ENCODE peak calls at places on chromosomes 4 and X, in eight cellular contexts. B, D, G, P, F, Q, I and J are unnamed samples.
A peak's percentile ranks its signal among the peaks of the same experiment; 100 is the strongest.

GRCh38 chrX:104343408-104344129 is 88.8 kb upstream of the ESX1 start:
- DNase-seq in I (peak; percentile 30), B (peak; percentile 51), D (no peak), Q (peak; percentile 46), F (no peak), P (peak; percentile 7), G (peak; percentile 12), J (peak; percentile 58)

GRCh38 chr4:118758293-118758692 is 73.1 kb downstream of the METTL14 start:
- DNase-seq in G (no peak), P (no peak), Q (peak; percentile 32), B (no peak), D (no peak), I (no peak), F (no peak), J (no peak)

GRCh38 chrX:46727445-46727844 is 31.5 kb downstream of the SLC9A7 start:
- DNase-seq in F (no peak), D (no peak), G (no peak), B (no peak), P (no peak), I (no peak), Q (no peak), J (no peak)

GRCh38 chr4:176090115-176090514 is 24.5 kb downstream of the WDR17 start:
- DNase-seq in F (no peak), Q (peak; percentile 3), P (no peak), D (no peak), I (no peak), G (no peak), B (no peak), J (no peak)

GRCh38 chrX:24026403-24026801 is 584 bp downstream of the KLHL15 start:
- DNase-seq in Q (peak; percentile 4), F (no peak), B (no peak), D (no peak), I (peak; percentile 48), G (peak; percentile 19), P (peak; percentile 27), J (no peak)

GRCh38 chrX:107537815-107538214 is 88.4 kb downstream of the FRMPD3 start:
- DNase-seq in I (peak; percentile 21), Q (peak; percentile 15), P (peak; percentile 22), B (peak; percentile 67), G (no peak), F (no peak), D (no peak), J (peak; percentile 66)

GRCh38 chr4:26105815-26106699 is 192.0 kb downstream of the SMIM20 start:
- DNase-seq in G (no peak), P (no peak), Q (no peak), F (no peak), I (no peak), D (no peak), B (no peak), J (no peak)

GRCh38 chrX:46408553-46409407 is 136.4 kb downstream of the ZNF674 start:
- DNase-seq in D (peak; percentile 59), Q (peak; percentile 55), F (peak; percentile 50), P (peak; percentile 62), G (peak; percentile 2), B (peak; percentile 69), I (peak; percentile 57), J (peak; percentile 49)

GRCh38 chr4:85913925-85914694 is 439.2 kb downstream of the ARHGAP24 start:
- DNase-seq in P (no peak), Q (no peak), B (no peak), F (no peak), I (no peak), D (no peak), G (no peak), J (no peak)

GRCh38 chrX:15146515-15146914 is 123.4 kb downstream of the ASB9 start:
- DNase-seq in Q (peak; percentile 12), G (no peak), I (peak; percentile 22), D (no peak), B (peak; percentile 32), P (no peak), F (no peak), J (peak; percentile 9)

GRCh38 chr4:1172228-1172851 is at the start of gene SPON2:
- DNase-seq in F (no peak), Q (no peak), B (no peak), D (no peak), G (no peak), I (peak; percentile 65), P (no peak), J (no peak)

GRCh38 chrX:12973561-12974216 is 1.2 kb upstream of the TMSB4X start:
- DNase-seq in F (no peak), Q (peak; percentile 63), I (no peak), P (peak; percentile 46), B (no peak), D (peak; percentile 19), G (no peak), J (no peak)

GRCh38 chrX:40444798-40445496 is 135.8 kb upstream of the ATP6AP2 start:
- DNase-seq in D (no peak), Q (no peak), F (no peak), G (no peak), B (peak; percentile 10), P (no peak), I (no peak), J (no peak)

GRCh38 chr4:139582044-139582443 is 26.0 kb upstream of the SETD7 start:
- DNase-seq in P (no peak), G (peak; percentile 68), Q (no peak), F (no peak), I (no peak), D (no peak), B (no peak), J (no peak)

GRCh38 chrX:97529801-97530200 is 646.1 kb downstream of the RPA4 start:
- DNase-seq in G (no peak), P (no peak), D (no peak), F (no peak), I (no peak), B (no peak), Q (no peak), J (no peak)

GRCh38 chrX:119755981-119756533 is 2.3 kb upstream of the SOWAHD start:
- DNase-seq in G (no peak), Q (peak; percentile 60), D (no peak), I (no peak), F (no peak), B (no peak), P (no peak), J (no peak)

GRCh38 chr4:7988437-7988836 is 48.8 kb upstream of the AFAP1 start:
- DNase-seq in I (no peak), D (no peak), B (no peak), P (no peak), Q (no peak), F (no peak), G (no peak), J (no peak)

GRCh38 chr4:140071806-140072205 is 82.2 kb downstream of the MAML3 start:
- DNase-seq in D (peak; percentile 40), F (peak; percentile 42), G (no peak), B (no peak), P (no peak), Q (no peak), I (no peak), J (no peak)

GRCh38 chr4:187814737-187815465 is 180.7 kb upstream of the ZFP42 start:
- DNase-seq in F (no peak), G (no peak), D (no peak), P (no peak), B (no peak), I (no peak), Q (no peak), J (no peak)

GRCh38 chrX:72131317-72132294 is at the start of gene RTL5:
- DNase-seq in F (peak; percentile 71), B (peak; percentile 92), G (peak; percentile 81), P (peak; percentile 95), D (peak; percentile 84), I (peak; percentile 94), Q (no peak), J (peak; percentile 54)

GRCh38 chr4:99723555-99724450 is 66.2 kb upstream of the C4orf54 start:
- DNase-seq in D (peak; percentile 58), Q (no peak), B (no peak), I (peak; percentile 4), G (no peak), F (no peak), P (no peak), J (no peak)

GRCh38 chrX:121084903-121085611 is 37.6 kb downstream of the GLUD2 start:
- DNase-seq in D (no peak), G (no peak), I (no peak), P (no peak), B (no peak), Q (no peak), F (no peak), J (no peak)

GRCh38 chrX:132837126-132837525 is 121.3 kb downstream of the HS6ST2 start:
- DNase-seq in B (no peak), D (no peak), P (no peak), G (no peak), I (no peak), Q (no peak), F (no peak), J (no peak)

GRCh38 chr4:16139066-16139945 is 55.5 kb upstream of the PROM1 start:
- DNase-seq in D (no peak), I (peak; percentile 17), G (no peak), P (no peak), B (no peak), Q (no peak), F (no peak), J (no peak)

GRCh38 chrX:46686003-46686645 is 72.8 kb downstream of the SLC9A7 start:
- DNase-seq in G (peak; percentile 13), D (no peak), F (peak; percentile 13), B (peak; percentile 32), P (no peak), I (peak; percentile 41), Q (peak; percentile 54), J (peak; percentile 23)

GRCh38 chr4:169268951-169269781 is 1.6 kb downstream of the SH3RF1 start:
- DNase-seq in P (no peak), I (no peak), F (no peak), D (no peak), B (no peak), Q (no peak), G (no peak), J (no peak)

GRCh38 chr4:53322696-53323095 is 43.2 kb downstream of the SCFD2 start:
- DNase-seq in P (no peak), D (no peak), F (no peak), I (no peak), B (no peak), Q (no peak), G (no peak), J (no peak)

GRCh38 chr4:3283483-3283882 is 9.3 kb upstream of the RGS12 start:
- DNase-seq in P (no peak), G (no peak), I (no peak), Q (no peak), F (no peak), D (no peak), B (no peak), J (no peak)

GRCh38 chr4:26074672-26075071 is 160.7 kb downstream of the SMIM20 start:
- DNase-seq in P (no peak), Q (no peak), I (no peak), D (no peak), G (no peak), B (no peak), F (no peak), J (no peak)

GRCh38 chr4:167234388-167234881 is at the start of gene SPOCK3:
- DNase-seq in I (peak; percentile 61), F (no peak), G (no peak), B (peak; percentile 82), D (peak; percentile 23), Q (no peak), P (peak; percentile 11), J (no peak)

GRCh38 chr4:2837904-2838496 is 5.6 kb upstream of the ADD1 start:
- DNase-seq in F (no peak), D (no peak), G (no peak), Q (peak; percentile 82), B (no peak), I (peak; percentile 30), P (no peak), J (no peak)

GRCh38 chr4:151524610-151525009 is 115.6 kb downstream of the FHIP1A start:
- DNase-seq in D (no peak), F (no peak), P (no peak), B (no peak), Q (peak; percentile 2), I (no peak), G (no peak), J (peak; percentile 5)